ENCODE peak calls at places on chromosomes 13 and 19, in nine cellular contexts. J is body of pancreas, H is ovary, N is astrocyte, K is osteoblast, O is aorta, W is cardiac muscle cell, U is pancreas, B is endodermal cell. L is an unnamed sample.
A peak's percentile ranks its signal among the peaks of the same experiment; 100 is the strongest.

GRCh38 chr19:52961981-52962380 is 700 bp downstream of the ZNF816 start:
- DNase-seq in J (no peak), H (no peak), N (no peak), K (no peak), O (no peak), W (no peak), U (no peak), B (no peak), L (no peak)

GRCh38 chr13:42821437-42821836 is 40.1 kb downstream of the FAM216B start:
- DNase-seq in J (no peak), H (no peak), N (peak; percentile 70), K (peak; percentile 29), O (no peak), W (peak; percentile 73), U (no peak), B (no peak), L (no peak)

GRCh38 chr19:41298327-41298964 is 11.5 kb upstream of the CCDC97 start:
- DNase-seq in J (peak; percentile 67), H (no peak), N (peak; percentile 71), K (peak; percentile 96), O (peak; percentile 94), W (peak; percentile 85), U (peak; percentile 62), B (no peak), L (peak; percentile 63)

GRCh38 chr19:48539503-48540096 is 12.4 kb upstream of the SULT2B1 start:
- DNase-seq in J (peak; percentile 44), H (no peak), N (peak; percentile 51), K (peak; percentile 85), O (no peak), W (peak; percentile 65), U (no peak), B (no peak), L (peak; percentile 53)

GRCh38 chr19:6947745-6948144 is 60.4 kb downstream of the ADGRE1 start:
- DNase-seq in J (no peak), H (no peak), N (peak; percentile 6), K (peak; percentile 66), O (no peak), W (peak; percentile 62), U (no peak), B (no peak), L (no peak)

GRCh38 chr13:111325941-111326620 is 5.6 kb downstream of the TEX29 start:
- DNase-seq in J (no peak), H (no peak), N (no peak), K (no peak), O (no peak), W (no peak), U (no peak), B (no peak), L (no peak)

GRCh38 chr19:48842744-48843162 is 6.5 kb upstream of the HSD17B14 start:
- DNase-seq in J (peak; percentile 49), H (peak; percentile 57), N (peak; percentile 18), K (peak; percentile 92), O (no peak), W (peak; percentile 69), U (no peak), B (peak; percentile 84), L (no peak)

GRCh38 chr19:12596927-12597548 is 13.6 kb downstream of the ZNF490 start:
- DNase-seq in J (no peak), H (no peak), N (no peak), K (no peak), O (no peak), W (no peak), U (no peak), B (no peak), L (no peak)

GRCh38 chr13:20901668-20902437 is 693 bp downstream of the XPO4 start:
- DNase-seq in J (peak; percentile 41), H (peak; percentile 50), N (peak; percentile 2), K (peak; percentile 73), O (no peak), W (peak; percentile 34), U (peak; percentile 34), B (peak; percentile 80), L (no peak)

GRCh38 chr13:23748591-23748990 is 140.6 kb downstream of the MIPEP start:
- DNase-seq in J (no peak), H (no peak), N (no peak), K (no peak), O (no peak), W (no peak), U (no peak), B (peak; percentile 59), L (no peak)

GRCh38 chr19:4993683-4994082 is 24.8 kb downstream of the KDM4B start:
- DNase-seq in J (no peak), H (no peak), N (no peak), K (no peak), O (no peak), W (no peak), U (no peak), B (no peak), L (no peak)

GRCh38 chr13:96090240-96091101 is 564 bp downstream of the HS6ST3 start:
- DNase-seq in J (peak; percentile 44), H (peak; percentile 27), N (no peak), K (peak; percentile 87), O (peak; percentile 44), W (peak; percentile 11), U (peak; percentile 16), B (peak; percentile 78), L (peak; percentile 28)

GRCh38 chr19:15300533-15301194 is 31.7 kb downstream of the BRD4 start:
- DNase-seq in J (no peak), H (no peak), N (no peak), K (peak; percentile 83), O (no peak), W (peak; percentile 83), U (no peak), B (no peak), L (no peak)

GRCh38 chr19:13689050-13689449 is 75.3 kb upstream of the MRI1 start:
- DNase-seq in J (no peak), H (no peak), N (peak; percentile 10), K (no peak), O (no peak), W (peak; percentile 41), U (no peak), B (peak; percentile 76), L (no peak)

GRCh38 chr13:113184568-113185440 is 23.7 kb downstream of the PCID2 start:
- DNase-seq in J (no peak), H (no peak), N (no peak), K (no peak), O (no peak), W (no peak), U (no peak), B (no peak), L (no peak)

GRCh38 chr13:113183450-113184129 is 24.9 kb downstream of the PCID2 start:
- DNase-seq in J (no peak), H (no peak), N (no peak), K (no peak), O (no peak), W (no peak), U (no peak), B (no peak), L (no peak)

GRCh38 chr13:113187263-113187669 is 21.2 kb downstream of the PCID2 start:
- DNase-seq in J (no peak), H (peak; percentile 53), N (peak; percentile 99), K (peak; percentile 95), O (peak; percentile 89), W (peak; percentile 98), U (peak; percentile 32), B (peak; percentile 41), L (peak; percentile 72)

GRCh38 chr13:113187905-113188595 is 20.4 kb downstream of the PCID2 start:
- DNase-seq in J (no peak), H (no peak), N (peak; percentile 30), K (no peak), O (no peak), W (no peak), U (no peak), B (no peak), L (no peak)

DNA sequence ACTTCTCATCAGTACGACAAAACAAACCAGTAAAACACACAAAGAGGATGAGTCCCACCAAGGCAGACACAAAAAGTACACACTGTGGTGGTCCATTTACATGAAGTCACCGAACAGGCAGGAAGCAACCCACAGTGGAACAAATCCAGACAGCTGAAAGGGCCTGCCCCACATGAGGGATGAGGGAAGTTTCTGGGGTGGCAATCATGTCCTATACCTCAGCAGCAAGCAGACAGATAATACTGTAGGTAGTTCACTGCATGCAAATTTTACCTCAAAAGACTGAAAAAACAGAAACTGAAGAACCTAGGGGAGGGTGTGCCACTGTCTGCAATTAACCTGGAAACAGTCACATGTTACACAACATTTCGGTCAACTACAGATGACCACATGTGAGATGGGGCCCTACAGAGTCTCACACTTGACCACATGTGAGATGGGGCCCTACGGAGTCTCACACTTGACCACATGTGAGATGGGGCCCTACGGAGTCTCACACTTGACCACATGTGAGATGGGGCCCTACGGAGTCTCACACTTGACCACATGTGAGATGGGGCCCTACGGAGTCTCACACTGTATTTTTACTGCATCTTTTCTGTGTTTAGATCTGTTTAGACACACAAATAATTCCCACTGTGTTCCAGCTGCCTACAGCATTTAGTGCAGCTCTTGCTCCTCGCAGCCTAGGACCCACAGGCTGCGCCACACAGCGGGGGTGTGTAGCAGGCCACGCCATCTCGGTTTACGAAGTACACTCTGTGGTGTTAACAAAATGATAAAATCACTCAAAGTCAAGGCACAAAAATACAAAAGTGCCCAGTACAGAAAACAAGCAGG is 22.2 kb downstream of the PCID2 start:
- DNase-seq in J (no peak), H (no peak), N (peak; percentile 22), K (no peak), O (no peak), W (no peak), U (no peak), B (no peak), L (no peak)
- H3K27ac ChIP-seq in J (no peak overlapping the region), H (no peak overlapping the region), N (peak overlapping the region; percentile 97), K (peak overlapping the region; percentile 96), O (no peak overlapping the region), W (no peak overlapping the region), U (no peak overlapping the region), B (no peak overlapping the region), L (peak overlapping the region; percentile 55)

GRCh38 chr13:44299544-44299943 is 74.1 kb upstream of the SERP2 start:
- DNase-seq in J (no peak), H (no peak), N (no peak), K (no peak), O (no peak), W (no peak), U (no peak), B (no peak), L (no peak)
- H3K4me1 ChIP-seq in J (peaks cover 17% of the 10 kb centered on the region), H (peaks cover 11% of the 10 kb centered on the region), N (peaks cover 42% of the 10 kb centered on the region), K (peaks cover 34% of the 10 kb centered on the region), O (no peaks in the 10 kb centered on the region), W (peaks cover 17% of the 10 kb centered on the region), U (no peaks in the 10 kb centered on the region), B (no peaks in the 10 kb centered on the region), L (peaks cover 17% of the 10 kb centered on the region)

GRCh38 chr13:35966024-35966423 is 165.2 kb downstream of the DCLK1 start:
- DNase-seq in J (no peak), H (no peak), N (no peak), K (no peak), O (no peak), W (no peak), U (no peak), B (no peak), L (no peak)
- H3K27ac ChIP-seq in J (no peak overlapping the region), H (no peak overlapping the region), N (no peak overlapping the region), K (no peak overlapping the region), O (no peak overlapping the region), W (no peak overlapping the region), U (no peak overlapping the region), B (no peak overlapping the region), L (peak overlapping the region; percentile 42)

DNA sequence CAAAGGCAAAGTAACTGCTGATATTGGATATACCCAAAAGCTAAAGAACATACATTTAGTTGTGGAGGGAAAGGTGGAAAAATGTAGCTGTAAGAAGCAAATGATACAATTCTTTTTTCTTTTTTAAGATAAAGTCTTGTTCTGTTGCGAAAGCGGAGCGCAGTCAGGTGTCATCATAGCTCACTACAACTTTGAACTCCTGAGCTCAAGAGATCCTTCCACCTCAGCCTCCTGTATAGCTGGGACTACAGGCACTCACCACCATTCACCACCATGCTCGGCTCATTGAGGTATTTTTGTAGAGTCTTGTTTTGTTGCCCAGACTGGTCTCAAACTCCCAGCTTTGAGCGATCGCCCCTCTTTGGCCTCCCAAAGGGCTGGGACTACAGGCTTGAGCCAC is 38.0 kb downstream of the TBC1D4 start:
- DNase-seq in J (no peak), H (no peak), N (no peak), K (no peak), O (no peak), W (no peak), U (no peak), B (no peak), L (no peak)
- H3K4me1 ChIP-seq in J (peaks cover 47% of the 10 kb centered on the region), H (peaks cover 9% of the 10 kb centered on the region), N (no peaks in the 10 kb centered on the region), K (peaks cover 11% of the 10 kb centered on the region), O (no peaks in the 10 kb centered on the region), W (peaks cover 10% of the 10 kb centered on the region), U (no peaks in the 10 kb centered on the region), B (no peaks in the 10 kb centered on the region), L (peaks cover 41% of the 10 kb centered on the region)

L was measured in stomach.